ENCODE peak calls at places on chromosome 2, in four cellular contexts. O is tibial nerve, W is sigmoid colon, Q is esophagus squamous epithelium. K is an unnamed sample.

GRCh38 chr2:16661536-16661935 is 4.1 kb downstream of the CYRIA start:
- DNase-seq in O (no peak), W (no peak), Q (no peak), K (no peak)

GRCh38 chr2:41963661-41964525 is 83.9 kb upstream of the PKDCC start:
- DNase-seq in O (no peak), W (peak; percentile 74), Q (no peak), K (no peak)

GRCh38 chr2:30180230-30180629 is 33.4 kb downstream of the YPEL5 start:
- DNase-seq in O (no peak), W (peak; percentile 54), Q (no peak), K (no peak)

GRCh38 chr2:71063216-71063615 is 5.2 kb upstream of the NAGK start:
- DNase-seq in O (no peak), W (no peak), Q (no peak), K (no peak)

GRCh38 chr2:105299290-105299689 is 30.2 kb downstream of the TGFBRAP1 start:
- DNase-seq in O (no peak), W (no peak), Q (no peak), K (no peak)

GRCh38 chr2:59804662-59805258 is 748.7 kb downstream of the BCL11A start:
- DNase-seq in O (no peak), W (no peak), Q (no peak), K (no peak)

GRCh38 chr2:233114421-233114861 is 54.3 kb downstream of the INPP5D start:
- DNase-seq in O (no peak), W (peak; percentile 42), Q (no peak), K (no peak)

GRCh38 chr2:158818511-158818910 is 23.4 kb downstream of the DAPL1 start:
- DNase-seq in O (no peak), W (no peak), Q (no peak), K (no peak)

GRCh38 chr2:146986161-146986560 is 858.7 kb upstream of the ACVR2A start:
- DNase-seq in O (no peak), W (no peak), Q (no peak), K (no peak)

DNA sequence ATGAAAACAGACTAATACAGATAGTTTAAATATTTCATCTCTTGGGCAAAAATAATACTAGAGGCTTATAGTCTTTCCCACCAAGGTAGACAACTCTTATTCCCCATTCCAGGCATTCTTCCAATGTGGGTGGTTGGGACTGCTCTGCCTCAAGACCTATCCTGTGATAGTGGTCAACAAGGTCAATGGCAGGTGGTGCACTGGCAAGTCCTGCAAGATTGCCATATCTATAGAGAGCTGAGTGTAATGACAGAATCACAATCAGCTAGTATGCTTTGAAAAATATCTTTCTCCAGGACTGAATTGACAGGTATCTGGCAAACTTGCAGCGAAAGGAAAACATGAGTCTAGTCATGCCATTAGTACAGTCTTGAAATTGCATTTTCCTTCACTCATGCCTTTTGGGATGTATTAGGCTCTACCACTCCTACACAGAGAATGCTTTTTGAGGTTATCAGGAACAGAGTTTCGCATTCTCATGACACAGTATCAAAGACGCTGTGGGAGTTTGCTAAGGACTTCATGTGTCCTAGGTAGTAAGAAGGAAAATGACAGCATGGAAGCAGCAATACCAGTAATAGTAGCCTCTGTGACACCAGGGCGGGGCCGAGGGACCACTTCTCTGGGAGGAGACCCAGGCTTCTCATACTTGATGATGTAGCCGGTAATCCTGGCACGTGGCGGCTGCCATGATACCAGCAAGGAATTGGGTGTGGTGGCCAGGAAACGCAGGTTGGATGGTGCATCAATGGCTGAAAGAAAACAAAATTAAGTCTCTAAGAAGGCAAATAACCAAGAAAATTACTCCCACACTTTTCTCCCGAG is 61.0 kb downstream of the FN1 start:
- DNase-seq in O (no peak), W (no peak), Q (no peak), K (no peak)
- H3K36me3 ChIP-seq in O (peaks cover 87% of the 10 kb centered on the region), W (peaks cover 75% of the 10 kb centered on the region), Q (peaks cover 55% of the 10 kb centered on the region), K (no peaks in the 10 kb centered on the region)

GRCh38 chr2:144449028-144449406 is 70.9 kb downstream of the ZEB2 start:
- DNase-seq in O (no peak), W (no peak), Q (no peak), K (no peak)
- H3K4me3 ChIP-seq in O (peak overlapping the region; percentile 22), W (no peak overlapping the region), Q (peak overlapping the region; percentile 15), K (peak overlapping the region; percentile 22)

DNA sequence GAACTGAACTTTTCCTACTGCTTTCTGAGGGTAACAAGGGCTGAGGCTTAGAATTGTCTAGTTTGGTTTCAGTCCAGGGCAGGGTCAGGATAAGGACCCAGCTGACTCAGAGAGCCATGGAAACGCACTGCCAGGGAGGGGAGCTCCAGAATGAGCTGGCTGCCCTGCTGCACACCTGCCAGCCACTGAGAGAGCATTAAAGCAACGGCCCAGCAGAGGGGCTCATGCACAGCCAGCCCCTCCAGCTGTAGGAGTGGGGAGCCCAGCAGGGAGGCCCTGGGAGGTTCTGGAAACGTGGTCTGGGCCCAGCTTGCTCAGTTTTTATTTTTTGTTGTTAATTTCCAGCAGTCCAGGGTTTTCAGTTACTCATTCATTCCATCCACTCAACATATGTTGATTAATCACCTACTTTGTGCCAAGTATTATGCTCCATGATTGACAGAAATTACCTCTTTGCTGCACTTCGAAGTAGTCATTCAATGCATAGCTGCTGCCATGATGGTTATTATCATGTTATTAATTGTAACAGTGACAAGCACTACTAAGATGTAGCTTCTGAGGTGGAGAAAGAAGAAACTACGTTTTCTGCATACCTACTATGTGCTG is 156.2 kb downstream of the MSH2 start:
- DNase-seq in O (no peak), W (no peak), Q (no peak), K (no peak)
- H3K36me3 ChIP-seq in O (peaks cover 7% of the 10 kb centered on the region), W (no peaks in the 10 kb centered on the region), Q (no peaks in the 10 kb centered on the region), K (no peaks in the 10 kb centered on the region)

GRCh38 chr2:84919885-84920580 is 14.6 kb downstream of the TMSB10 start:
- DNase-seq in O (no peak), W (peak; percentile 77), Q (no peak), K (no peak)
- H3K4me3 ChIP-seq in O (no peak overlapping the region), W (no peak overlapping the region), Q (no peak overlapping the region), K (peak overlapping the region; percentile 15)

DNA sequence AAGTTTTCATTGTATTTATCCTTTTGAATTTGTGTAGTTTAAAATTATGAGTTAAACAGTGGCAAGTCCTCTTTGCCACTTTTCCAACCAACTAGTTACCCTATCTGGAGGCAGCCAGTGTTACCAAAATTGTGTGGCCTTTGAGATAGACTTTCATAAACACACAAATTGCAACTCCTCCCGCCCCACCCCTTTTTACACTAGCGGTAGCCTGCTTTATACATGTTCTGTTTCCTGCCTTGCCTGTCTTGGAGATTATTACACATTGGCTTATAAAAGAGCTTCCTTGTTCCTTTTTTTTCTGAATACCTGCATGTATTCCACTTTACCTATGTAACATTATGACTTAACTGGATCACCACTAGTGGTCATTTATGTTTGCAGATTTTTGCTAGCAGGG is 56.5 kb downstream of the RPIA start:
- DNase-seq in O (no peak), W (no peak), Q (no peak), K (no peak)
- H3K36me3 ChIP-seq in O (peaks cover 100% of the 10 kb centered on the region), W (peaks cover 28% of the 10 kb centered on the region), Q (peaks cover 98% of the 10 kb centered on the region), K (no peaks in the 10 kb centered on the region)

GRCh38 chr2:235496239-235496621 is 2.4 kb downstream of the AGAP1 start:
- DNase-seq in O (no peak), W (no peak), Q (no peak), K (no peak)
- H3K4me3 ChIP-seq in O (peak overlapping the region; percentile 78), W (no peak overlapping the region), Q (no peak overlapping the region), K (peak overlapping the region; percentile 75)

GRCh38 chr2:215363039-215363438 is 51.2 kb downstream of the ATIC start:
- DNase-seq in O (no peak), W (no peak), Q (no peak), K (no peak)
- H3K36me3 ChIP-seq in O (peaks cover 88% of the 10 kb centered on the region), W (peaks cover 83% of the 10 kb centered on the region), Q (peaks cover 74% of the 10 kb centered on the region), K (no peaks in the 10 kb centered on the region)

GRCh38 chr2:190315273-190315672 is 4.4 kb downstream of the HIBCH start:
- DNase-seq in O (no peak), W (no peak), Q (no peak), K (no peak)
- H3K4me3 ChIP-seq in O (no peak overlapping the region), W (no peak overlapping the region), Q (no peak overlapping the region), K (no peak overlapping the region)

DNA sequence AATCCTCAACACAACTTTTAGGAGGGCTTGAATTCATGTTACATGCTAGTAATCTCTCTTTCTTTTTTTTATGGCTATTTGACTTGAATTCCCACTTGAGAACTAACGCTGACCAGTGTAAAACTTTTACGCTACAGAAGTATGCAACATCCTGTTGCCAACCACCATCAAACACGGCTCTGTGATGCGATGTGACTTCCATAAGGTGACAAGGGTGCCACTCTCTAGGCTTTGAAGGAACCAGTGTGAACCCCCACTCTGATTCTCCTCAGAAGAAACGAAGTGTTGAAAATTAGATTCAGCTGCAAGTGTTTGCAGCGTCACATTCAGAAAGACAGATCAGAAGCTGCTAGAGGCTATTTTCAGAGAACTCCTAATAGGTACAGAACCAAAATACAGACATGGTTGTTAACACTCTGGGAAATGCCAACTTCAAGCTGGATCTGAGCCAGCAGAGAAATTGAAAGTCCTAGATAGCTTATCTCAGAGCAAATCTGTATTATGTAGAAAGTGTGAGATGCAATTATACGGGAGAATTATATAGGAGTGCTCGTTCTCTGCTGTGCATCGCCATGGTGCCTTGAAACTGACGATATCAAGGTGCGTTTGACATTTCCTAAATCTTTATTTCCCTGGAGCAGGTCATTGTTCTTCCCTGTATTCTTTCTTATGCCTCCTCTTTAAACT is 271.2 kb downstream of the LPIN1 start:
- DNase-seq in O (no peak), W (no peak), Q (no peak), K (no peak)
- H3K36me3 ChIP-seq in O (no peaks in the 10 kb centered on the region), W (no peaks in the 10 kb centered on the region), Q (no peaks in the 10 kb centered on the region), K (no peaks in the 10 kb centered on the region)

K was measured in breast epithelium.